ENCODE peak calls at places on chromosome 20, in four cellular contexts. One of them, this sample, is unnamed.

GRCh38 chr20:34713194-34713943 is 9.2 kb downstream of the TP53INP2 start:
- DNase-seq in activated naive CD4-positive, alpha-beta T cell treated with anti-CD3 and anti-CD28 coated beads for 36 hours: peak; percentile 21
- DNase-seq in mesothelial cell of epicardium: no peak
- DNase-seq in activated T-cell treated with anti-CD3 and anti-CD28 coated beads, Interleukin-2, amount 50 U/mL, for 48 hours: peak; percentile 20
- DNase-seq in this sample: no peak

GRCh38 chr20:1393507-1393882 is 641 bp upstream of the FKBP1A start:
- DNase-seq in activated naive CD4-positive, alpha-beta T cell treated with anti-CD3 and anti-CD28 coated beads for 36 hours: no peak
- DNase-seq in mesothelial cell of epicardium: no peak
- DNase-seq in activated T-cell treated with anti-CD3 and anti-CD28 coated beads, Interleukin-2, amount 50 U/mL, for 48 hours: no peak
- DNase-seq in this sample: peak; percentile 2

GRCh38 chr20:4135385-4136077 is 120.2 kb upstream of the RNF24 start:
- DNase-seq in activated naive CD4-positive, alpha-beta T cell treated with anti-CD3 and anti-CD28 coated beads for 36 hours: no peak
- DNase-seq in mesothelial cell of epicardium: no peak
- DNase-seq in activated T-cell treated with anti-CD3 and anti-CD28 coated beads, Interleukin-2, amount 50 U/mL, for 48 hours: no peak
- DNase-seq in this sample: peak; percentile 37

GRCh38 chr20:62351469-62352401 is 15.4 kb downstream of the LAMA5 start:
- DNase-seq in activated naive CD4-positive, alpha-beta T cell treated with anti-CD3 and anti-CD28 coated beads for 36 hours: no peak
- DNase-seq in mesothelial cell of epicardium: no peak
- DNase-seq in activated T-cell treated with anti-CD3 and anti-CD28 coated beads, Interleukin-2, amount 50 U/mL, for 48 hours: no peak
- DNase-seq in this sample: no peak

GRCh38 chr20:20405619-20406018 is 37.7 kb downstream of the INSM1 start:
- DNase-seq in activated naive CD4-positive, alpha-beta T cell treated with anti-CD3 and anti-CD28 coated beads for 36 hours: no peak
- DNase-seq in mesothelial cell of epicardium: no peak
- DNase-seq in activated T-cell treated with anti-CD3 and anti-CD28 coated beads, Interleukin-2, amount 50 U/mL, for 48 hours: no peak
- DNase-seq in this sample: no peak

GRCh38 chr20:19974621-19975435 is 42.3 kb upstream of the NAA20 start:
- DNase-seq in activated naive CD4-positive, alpha-beta T cell treated with anti-CD3 and anti-CD28 coated beads for 36 hours: no peak
- DNase-seq in mesothelial cell of epicardium: peak; percentile 76
- DNase-seq in activated T-cell treated with anti-CD3 and anti-CD28 coated beads, Interleukin-2, amount 50 U/mL, for 48 hours: no peak
- DNase-seq in this sample: peak; percentile 94

GRCh38 chr20:38054647-38055046 is 21.1 kb downstream of the RPRD1B start:
- DNase-seq in activated naive CD4-positive, alpha-beta T cell treated with anti-CD3 and anti-CD28 coated beads for 36 hours: no peak
- DNase-seq in mesothelial cell of epicardium: no peak
- DNase-seq in activated T-cell treated with anti-CD3 and anti-CD28 coated beads, Interleukin-2, amount 50 U/mL, for 48 hours: no peak
- DNase-seq in this sample: no peak

GRCh38 chr20:21510995-21511394 is 2.9 kb downstream of the NKX2-2 start:
- DNase-seq in activated naive CD4-positive, alpha-beta T cell treated with anti-CD3 and anti-CD28 coated beads for 36 hours: no peak
- DNase-seq in mesothelial cell of epicardium: no peak
- DNase-seq in activated T-cell treated with anti-CD3 and anti-CD28 coated beads, Interleukin-2, amount 50 U/mL, for 48 hours: no peak
- DNase-seq in this sample: no peak

GRCh38 chr20:60115452-60115851 is 157.2 kb downstream of the CDH26 start:
- DNase-seq in activated naive CD4-positive, alpha-beta T cell treated with anti-CD3 and anti-CD28 coated beads for 36 hours: no peak
- DNase-seq in mesothelial cell of epicardium: no peak
- DNase-seq in activated T-cell treated with anti-CD3 and anti-CD28 coated beads, Interleukin-2, amount 50 U/mL, for 48 hours: no peak
- DNase-seq in this sample: no peak

GRCh38 chr20:33664085-33664761 is 2.1 kb downstream of the C20orf144 start:
- DNase-seq in activated naive CD4-positive, alpha-beta T cell treated with anti-CD3 and anti-CD28 coated beads for 36 hours: no peak
- DNase-seq in mesothelial cell of epicardium: no peak
- DNase-seq in activated T-cell treated with anti-CD3 and anti-CD28 coated beads, Interleukin-2, amount 50 U/mL, for 48 hours: peak; percentile 38
- DNase-seq in this sample: no peak

GRCh38 chr20:63270606-63271325 is 1.8 kb upstream of the ARFGAP1 start:
- DNase-seq in activated naive CD4-positive, alpha-beta T cell treated with anti-CD3 and anti-CD28 coated beads for 36 hours: no peak
- DNase-seq in mesothelial cell of epicardium: no peak
- DNase-seq in activated T-cell treated with anti-CD3 and anti-CD28 coated beads, Interleukin-2, amount 50 U/mL, for 48 hours: no peak
- DNase-seq in this sample: no peak

GRCh38 chr20:4076671-4077070 is 61.3 kb upstream of the RNF24 start:
- DNase-seq in activated naive CD4-positive, alpha-beta T cell treated with anti-CD3 and anti-CD28 coated beads for 36 hours: no peak
- DNase-seq in mesothelial cell of epicardium: no peak
- DNase-seq in activated T-cell treated with anti-CD3 and anti-CD28 coated beads, Interleukin-2, amount 50 U/mL, for 48 hours: no peak
- DNase-seq in this sample: no peak

GRCh38 chr20:7078804-7079203 is 311.3 kb downstream of the BMP2 start:
- DNase-seq in activated naive CD4-positive, alpha-beta T cell treated with anti-CD3 and anti-CD28 coated beads for 36 hours: no peak
- DNase-seq in mesothelial cell of epicardium: no peak
- DNase-seq in activated T-cell treated with anti-CD3 and anti-CD28 coated beads, Interleukin-2, amount 50 U/mL, for 48 hours: no peak
- DNase-seq in this sample: no peak

GRCh38 chr20:63319164-63320040 is 26.4 kb downstream of the COL20A1 start:
- DNase-seq in activated naive CD4-positive, alpha-beta T cell treated with anti-CD3 and anti-CD28 coated beads for 36 hours: peak; percentile 2
- DNase-seq in mesothelial cell of epicardium: no peak
- DNase-seq in activated T-cell treated with anti-CD3 and anti-CD28 coated beads, Interleukin-2, amount 50 U/mL, for 48 hours: no peak
- DNase-seq in this sample: no peak

GRCh38 chr20:38935285-38935684 is 9.1 kb downstream of the FAM83D start:
- DNase-seq in activated naive CD4-positive, alpha-beta T cell treated with anti-CD3 and anti-CD28 coated beads for 36 hours: no peak
- DNase-seq in mesothelial cell of epicardium: no peak
- DNase-seq in activated T-cell treated with anti-CD3 and anti-CD28 coated beads, Interleukin-2, amount 50 U/mL, for 48 hours: no peak
- DNase-seq in this sample: no peak

GRCh38 chr20:11585752-11586352 is 331.8 kb upstream of the BTBD3 start:
- DNase-seq in activated naive CD4-positive, alpha-beta T cell treated with anti-CD3 and anti-CD28 coated beads for 36 hours: no peak
- DNase-seq in mesothelial cell of epicardium: no peak
- DNase-seq in activated T-cell treated with anti-CD3 and anti-CD28 coated beads, Interleukin-2, amount 50 U/mL, for 48 hours: no peak
- DNase-seq in this sample: no peak

GRCh38 chr20:2651772-2652723 is at the start of gene NOP56:
- DNase-seq in activated naive CD4-positive, alpha-beta T cell treated with anti-CD3 and anti-CD28 coated beads for 36 hours: peak; percentile 92
- DNase-seq in mesothelial cell of epicardium: peak; percentile 97
- DNase-seq in activated T-cell treated with anti-CD3 and anti-CD28 coated beads, Interleukin-2, amount 50 U/mL, for 48 hours: peak; percentile 98
- DNase-seq in this sample: peak; percentile 97

GRCh38 chr20:32036252-32036651 is 15.8 kb upstream of the HCK start:
- DNase-seq in activated naive CD4-positive, alpha-beta T cell treated with anti-CD3 and anti-CD28 coated beads for 36 hours: no peak
- DNase-seq in mesothelial cell of epicardium: no peak
- DNase-seq in activated T-cell treated with anti-CD3 and anti-CD28 coated beads, Interleukin-2, amount 50 U/mL, for 48 hours: no peak
- DNase-seq in this sample: no peak

GRCh38 chr20:46367967-46368901 is 38.2 kb downstream of the ELMO2 start:
- DNase-seq in activated naive CD4-positive, alpha-beta T cell treated with anti-CD3 and anti-CD28 coated beads for 36 hours: peak; percentile 47
- DNase-seq in mesothelial cell of epicardium: no peak
- DNase-seq in activated T-cell treated with anti-CD3 and anti-CD28 coated beads, Interleukin-2, amount 50 U/mL, for 48 hours: no peak
- DNase-seq in this sample: peak; percentile 60

GRCh38 chr20:33261465-33261864 is 21.5 kb upstream of the BPIFB1 start:
- DNase-seq in activated naive CD4-positive, alpha-beta T cell treated with anti-CD3 and anti-CD28 coated beads for 36 hours: no peak
- DNase-seq in mesothelial cell of epicardium: no peak
- DNase-seq in activated T-cell treated with anti-CD3 and anti-CD28 coated beads, Interleukin-2, amount 50 U/mL, for 48 hours: no peak
- DNase-seq in this sample: peak; percentile 35

GRCh38 chr20:58640446-58640845 is 10.6 kb upstream of the STX16 start:
- DNase-seq in activated naive CD4-positive, alpha-beta T cell treated with anti-CD3 and anti-CD28 coated beads for 36 hours: no peak
- DNase-seq in mesothelial cell of epicardium: no peak
- DNase-seq in activated T-cell treated with anti-CD3 and anti-CD28 coated beads, Interleukin-2, amount 50 U/mL, for 48 hours: no peak
- DNase-seq in this sample: peak; percentile 37

GRCh38 chr20:32906871-32907495 is 48.3 kb downstream of the EFCAB8 start:
- DNase-seq in activated naive CD4-positive, alpha-beta T cell treated with anti-CD3 and anti-CD28 coated beads for 36 hours: no peak
- DNase-seq in mesothelial cell of epicardium: no peak
- DNase-seq in activated T-cell treated with anti-CD3 and anti-CD28 coated beads, Interleukin-2, amount 50 U/mL, for 48 hours: no peak
- DNase-seq in this sample: no peak

GRCh38 chr20:31860431-31861345 is 9.6 kb downstream of the DUSP15 start:
- DNase-seq in activated naive CD4-positive, alpha-beta T cell treated with anti-CD3 and anti-CD28 coated beads for 36 hours: no peak
- DNase-seq in mesothelial cell of epicardium: no peak
- DNase-seq in activated T-cell treated with anti-CD3 and anti-CD28 coated beads, Interleukin-2, amount 50 U/mL, for 48 hours: no peak
- DNase-seq in this sample: peak; percentile 51

GRCh38 chr20:3686867-3687321 is 5.1 kb upstream of the ADAM33 start:
- DNase-seq in activated naive CD4-positive, alpha-beta T cell treated with anti-CD3 and anti-CD28 coated beads for 36 hours: no peak
- DNase-seq in mesothelial cell of epicardium: no peak
- DNase-seq in activated T-cell treated with anti-CD3 and anti-CD28 coated beads, Interleukin-2, amount 50 U/mL, for 48 hours: no peak
- DNase-seq in this sample: no peak

GRCh38 chr20:50421356-50422340 is 88.5 kb upstream of the PTPN1 start:
- DNase-seq in activated naive CD4-positive, alpha-beta T cell treated with anti-CD3 and anti-CD28 coated beads for 36 hours: no peak
- DNase-seq in mesothelial cell of epicardium: no peak
- DNase-seq in activated T-cell treated with anti-CD3 and anti-CD28 coated beads, Interleukin-2, amount 50 U/mL, for 48 hours: no peak
- DNase-seq in this sample: no peak

GRCh38 chr20:12638633-12639360 is 370.0 kb upstream of the SPTLC3 start:
- DNase-seq in activated naive CD4-positive, alpha-beta T cell treated with anti-CD3 and anti-CD28 coated beads for 36 hours: no peak
- DNase-seq in mesothelial cell of epicardium: no peak
- DNase-seq in activated T-cell treated with anti-CD3 and anti-CD28 coated beads, Interleukin-2, amount 50 U/mL, for 48 hours: no peak
- DNase-seq in this sample: no peak

GRCh38 chr20:37406010-37406998 is 60.4 kb downstream of the SRC start:
- DNase-seq in activated naive CD4-positive, alpha-beta T cell treated with anti-CD3 and anti-CD28 coated beads for 36 hours: peak; percentile 22
- DNase-seq in mesothelial cell of epicardium: peak; percentile 65
- DNase-seq in activated T-cell treated with anti-CD3 and anti-CD28 coated beads, Interleukin-2, amount 50 U/mL, for 48 hours: peak; percentile 67
- DNase-seq in this sample: no peak

GRCh38 chr20:44207066-44207723 is 3.4 kb downstream of the OSER1 start:
- DNase-seq in activated naive CD4-positive, alpha-beta T cell treated with anti-CD3 and anti-CD28 coated beads for 36 hours: no peak
- DNase-seq in mesothelial cell of epicardium: no peak
- DNase-seq in activated T-cell treated with anti-CD3 and anti-CD28 coated beads, Interleukin-2, amount 50 U/mL, for 48 hours: no peak
- DNase-seq in this sample: no peak

GRCh38 chr20:46894579-46894958 is at the start of gene EYA2:
- DNase-seq in activated naive CD4-positive, alpha-beta T cell treated with anti-CD3 and anti-CD28 coated beads for 36 hours: no peak
- DNase-seq in mesothelial cell of epicardium: no peak
- DNase-seq in activated T-cell treated with anti-CD3 and anti-CD28 coated beads, Interleukin-2, amount 50 U/mL, for 48 hours: no peak
- DNase-seq in this sample: no peak

GRCh38 chr20:44170796-44171410 is 16.1 kb downstream of the JPH2 start:
- DNase-seq in activated naive CD4-positive, alpha-beta T cell treated with anti-CD3 and anti-CD28 coated beads for 36 hours: no peak
- DNase-seq in mesothelial cell of epicardium: no peak
- DNase-seq in activated T-cell treated with anti-CD3 and anti-CD28 coated beads, Interleukin-2, amount 50 U/mL, for 48 hours: no peak
- DNase-seq in this sample: no peak

GRCh38 chr20:39822667-39823066 is 860.5 kb downstream of the DHX35 start:
- DNase-seq in activated naive CD4-positive, alpha-beta T cell treated with anti-CD3 and anti-CD28 coated beads for 36 hours: no peak
- DNase-seq in mesothelial cell of epicardium: no peak
- DNase-seq in activated T-cell treated with anti-CD3 and anti-CD28 coated beads, Interleukin-2, amount 50 U/mL, for 48 hours: no peak
- DNase-seq in this sample: no peak

GRCh38 chr20:44990425-44990824 is 24.1 kb downstream of the STK4 start:
- DNase-seq in activated naive CD4-positive, alpha-beta T cell treated with anti-CD3 and anti-CD28 coated beads for 36 hours: peak; percentile 81
- DNase-seq in mesothelial cell of epicardium: no peak
- DNase-seq in activated T-cell treated with anti-CD3 and anti-CD28 coated beads, Interleukin-2, amount 50 U/mL, for 48 hours: peak; percentile 73
- DNase-seq in this sample: no peak

GRCh38 chr20:64105846-64106434 is 1.4 kb downstream of the NPBWR2 start:
- DNase-seq in activated naive CD4-positive, alpha-beta T cell treated with anti-CD3 and anti-CD28 coated beads for 36 hours: no peak
- DNase-seq in mesothelial cell of epicardium: peak; percentile 35
- DNase-seq in activated T-cell treated with anti-CD3 and anti-CD28 coated beads, Interleukin-2, amount 50 U/mL, for 48 hours: peak; percentile 12
- DNase-seq in this sample: peak; percentile 41

GRCh38 chr20:37881601-37882343 is 21.2 kb upstream of the VSTM2L start:
- DNase-seq in activated naive CD4-positive, alpha-beta T cell treated with anti-CD3 and anti-CD28 coated beads for 36 hours: no peak
- DNase-seq in mesothelial cell of epicardium: no peak
- DNase-seq in activated T-cell treated with anti-CD3 and anti-CD28 coated beads, Interleukin-2, amount 50 U/mL, for 48 hours: no peak
- DNase-seq in this sample: no peak

GRCh38 chr20:10508060-10508459 is 73.0 kb downstream of the SLX4IP start:
- DNase-seq in activated naive CD4-positive, alpha-beta T cell treated with anti-CD3 and anti-CD28 coated beads for 36 hours: no peak
- DNase-seq in mesothelial cell of epicardium: no peak
- DNase-seq in activated T-cell treated with anti-CD3 and anti-CD28 coated beads, Interleukin-2, amount 50 U/mL, for 48 hours: no peak
- DNase-seq in this sample: no peak

GRCh38 chr20:24951536-24952047 is 2.5 kb downstream of the CST7 start:
- DNase-seq in activated naive CD4-positive, alpha-beta T cell treated with anti-CD3 and anti-CD28 coated beads for 36 hours: no peak
- DNase-seq in mesothelial cell of epicardium: no peak
- DNase-seq in activated T-cell treated with anti-CD3 and anti-CD28 coated beads, Interleukin-2, amount 50 U/mL, for 48 hours: peak; percentile 19
- DNase-seq in this sample: peak; percentile 78

GRCh38 chr20:39394461-39394860 is 432.3 kb downstream of the DHX35 start:
- DNase-seq in activated naive CD4-positive, alpha-beta T cell treated with anti-CD3 and anti-CD28 coated beads for 36 hours: no peak
- DNase-seq in mesothelial cell of epicardium: no peak
- DNase-seq in activated T-cell treated with anti-CD3 and anti-CD28 coated beads, Interleukin-2, amount 50 U/mL, for 48 hours: no peak
- DNase-seq in this sample: no peak

GRCh38 chr20:2585811-2586210 is 49.4 kb downstream of the TMC2 start:
- DNase-seq in activated naive CD4-positive, alpha-beta T cell treated with anti-CD3 and anti-CD28 coated beads for 36 hours: no peak
- DNase-seq in mesothelial cell of epicardium: no peak
- DNase-seq in activated T-cell treated with anti-CD3 and anti-CD28 coated beads, Interleukin-2, amount 50 U/mL, for 48 hours: no peak
- DNase-seq in this sample: no peak

This sample was measured in mesenteric fat pad.